ENCODE peak calls at places on chromosomes 7 and 10, in seven cellular contexts. One of them, this sample, is unnamed.

GRCh38 chr7:105890290-105890997 is 14.0 kb upstream of the ATXN7L1 start:
- DNase-seq in colonic mucosa: no peak
- DNase-seq in GM23338: no peak
- DNase-seq in upper lobe of right lung: no peak
- DNase-seq in H9: no peak
- DNase-seq in CD4-positive, alpha-beta T cell: no peak
- DNase-seq in mesendoderm: no peak
- DNase-seq in this sample: no peak

GRCh38 chr7:29289156-29290021 is 94.8 kb downstream of the CHN2 start:
- DNase-seq in colonic mucosa: no peak
- DNase-seq in GM23338: no peak
- DNase-seq in upper lobe of right lung: no peak
- DNase-seq in H9: no peak
- DNase-seq in CD4-positive, alpha-beta T cell: no peak
- DNase-seq in mesendoderm: no peak
- DNase-seq in this sample: no peak

GRCh38 chr10:14185501-14186045 is 145.2 kb downstream of the FRMD4A start:
- DNase-seq in colonic mucosa: no peak
- DNase-seq in GM23338: peak; percentile 87
- DNase-seq in upper lobe of right lung: no peak
- DNase-seq in H9: peak; percentile 93
- DNase-seq in CD4-positive, alpha-beta T cell: no peak
- DNase-seq in mesendoderm: peak; percentile 99
- DNase-seq in this sample: peak; percentile 33

GRCh38 chr7:30001953-30002352 is 12.4 kb upstream of the SCRN1 start:
- DNase-seq in colonic mucosa: no peak
- DNase-seq in GM23338: no peak
- DNase-seq in upper lobe of right lung: no peak
- DNase-seq in H9: no peak
- DNase-seq in CD4-positive, alpha-beta T cell: no peak
- DNase-seq in mesendoderm: no peak
- DNase-seq in this sample: no peak

GRCh38 chr10:48468130-48468790 is 136.6 kb downstream of the ARHGAP22 start:
- DNase-seq in colonic mucosa: peak; percentile 4
- DNase-seq in GM23338: no peak
- DNase-seq in upper lobe of right lung: no peak
- DNase-seq in H9: no peak
- DNase-seq in CD4-positive, alpha-beta T cell: no peak
- DNase-seq in mesendoderm: peak; percentile 17
- DNase-seq in this sample: no peak

GRCh38 chr10:13049774-13050420 is 48.4 kb upstream of the CCDC3 start:
- DNase-seq in colonic mucosa: no peak
- DNase-seq in GM23338: no peak
- DNase-seq in upper lobe of right lung: no peak
- DNase-seq in H9: no peak
- DNase-seq in CD4-positive, alpha-beta T cell: no peak
- DNase-seq in mesendoderm: peak; percentile 71
- DNase-seq in this sample: no peak

GRCh38 chr10:29656451-29656992 is 21.8 kb upstream of the SVIL start:
- DNase-seq in colonic mucosa: no peak
- DNase-seq in GM23338: no peak
- DNase-seq in upper lobe of right lung: no peak
- DNase-seq in H9: no peak
- DNase-seq in CD4-positive, alpha-beta T cell: no peak
- DNase-seq in mesendoderm: no peak
- DNase-seq in this sample: peak; percentile 56

GRCh38 chr7:159092701-159093121 is 52.0 kb downstream of the VIPR2 start:
- DNase-seq in colonic mucosa: no peak
- DNase-seq in GM23338: no peak
- DNase-seq in upper lobe of right lung: peak; percentile 30
- DNase-seq in H9: peak; percentile 17
- DNase-seq in CD4-positive, alpha-beta T cell: no peak
- DNase-seq in mesendoderm: no peak
- DNase-seq in this sample: no peak

GRCh38 chr10:30751678-30752331 is 122.3 kb upstream of the LYZL2 start:
- DNase-seq in colonic mucosa: peak; percentile 56
- DNase-seq in GM23338: peak; percentile 84
- DNase-seq in upper lobe of right lung: peak; percentile 82
- DNase-seq in H9: peak; percentile 73
- DNase-seq in CD4-positive, alpha-beta T cell: no peak
- DNase-seq in mesendoderm: peak; percentile 70
- DNase-seq in this sample: peak; percentile 76

GRCh38 chr10:110075726-110076125 is 67.9 kb downstream of the ADD3 start:
- DNase-seq in colonic mucosa: no peak
- DNase-seq in GM23338: no peak
- DNase-seq in upper lobe of right lung: no peak
- DNase-seq in H9: no peak
- DNase-seq in CD4-positive, alpha-beta T cell: no peak
- DNase-seq in mesendoderm: no peak
- DNase-seq in this sample: no peak

GRCh38 chr7:27611043-27611442 is 51.6 kb downstream of the HIBADH start:
- DNase-seq in colonic mucosa: no peak
- DNase-seq in GM23338: no peak
- DNase-seq in upper lobe of right lung: no peak
- DNase-seq in H9: no peak
- DNase-seq in CD4-positive, alpha-beta T cell: no peak
- DNase-seq in mesendoderm: no peak
- DNase-seq in this sample: no peak

GRCh38 chr7:80659120-80660055 is 20.9 kb downstream of the CD36 start:
- DNase-seq in colonic mucosa: no peak
- DNase-seq in GM23338: peak; percentile 44
- DNase-seq in upper lobe of right lung: no peak
- DNase-seq in H9: no peak
- DNase-seq in CD4-positive, alpha-beta T cell: no peak
- DNase-seq in mesendoderm: peak; percentile 11
- DNase-seq in this sample: peak; percentile 44

DNA sequence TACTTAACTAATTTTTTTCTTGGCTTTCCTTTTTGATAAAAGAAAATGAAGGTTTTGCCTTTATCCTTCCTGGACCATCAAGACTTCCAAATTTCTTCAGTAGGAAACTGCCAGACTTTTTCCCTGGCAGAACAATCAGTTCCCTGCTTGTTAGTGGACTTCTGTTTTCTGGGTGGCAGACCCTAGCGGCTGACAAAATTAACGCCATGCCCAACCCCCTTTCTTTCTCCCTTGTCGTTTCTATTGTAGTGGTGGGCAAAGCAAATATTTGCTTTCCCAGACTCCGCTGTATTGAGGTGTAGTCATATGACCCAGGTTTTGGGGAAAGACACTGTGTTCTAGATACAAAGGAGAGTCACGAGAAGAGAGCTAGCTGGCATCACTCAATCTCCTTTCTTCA is 7.7 kb downstream of the PON2 start:
- DNase-seq in colonic mucosa: no peak
- DNase-seq in GM23338: peak; percentile 17
- DNase-seq in upper lobe of right lung: no peak
- DNase-seq in H9: no peak
- DNase-seq in CD4-positive, alpha-beta T cell: no peak
- DNase-seq in mesendoderm: no peak
- DNase-seq in this sample: no peak
- H3K27me3 ChIP-seq in colonic mucosa: no peaks in the 10 kb centered on the region
- H3K27me3 ChIP-seq in GM23338: no peaks in the 10 kb centered on the region
- H3K27me3 ChIP-seq in upper lobe of right lung: no peaks in the 10 kb centered on the region
- H3K27me3 ChIP-seq in H9: no peaks in the 10 kb centered on the region
- H3K27me3 ChIP-seq in CD4-positive, alpha-beta T cell: no peaks in the 10 kb centered on the region
- H3K27me3 ChIP-seq in mesendoderm: no peaks in the 10 kb centered on the region
- H3K27me3 ChIP-seq in this sample: no peaks in the 10 kb centered on the region

GRCh38 chr7:50357346-50357745 is 52.8 kb downstream of the IKZF1 start:
- DNase-seq in colonic mucosa: no peak
- DNase-seq in GM23338: no peak
- DNase-seq in upper lobe of right lung: no peak
- DNase-seq in H9: no peak
- DNase-seq in CD4-positive, alpha-beta T cell: no peak
- DNase-seq in mesendoderm: no peak
- DNase-seq in this sample: no peak

GRCh38 chr7:50356945-50357268 is 52.4 kb downstream of the IKZF1 start:
- DNase-seq in colonic mucosa: no peak
- DNase-seq in GM23338: no peak
- DNase-seq in upper lobe of right lung: no peak
- DNase-seq in H9: no peak
- DNase-seq in CD4-positive, alpha-beta T cell: no peak
- DNase-seq in mesendoderm: no peak
- DNase-seq in this sample: no peak

GRCh38 chr7:50358808-50359207 is 54.3 kb downstream of the IKZF1 start:
- DNase-seq in colonic mucosa: no peak
- DNase-seq in GM23338: no peak
- DNase-seq in upper lobe of right lung: no peak
- DNase-seq in H9: no peak
- DNase-seq in CD4-positive, alpha-beta T cell: no peak
- DNase-seq in mesendoderm: no peak
- DNase-seq in this sample: no peak

GRCh38 chr7:50359258-50359994 is 54.9 kb downstream of the IKZF1 start:
- DNase-seq in colonic mucosa: no peak
- DNase-seq in GM23338: no peak
- DNase-seq in upper lobe of right lung: no peak
- DNase-seq in H9: no peak
- DNase-seq in CD4-positive, alpha-beta T cell: no peak
- DNase-seq in mesendoderm: no peak
- DNase-seq in this sample: no peak

GRCh38 chr7:50358306-50358705 is 53.8 kb downstream of the IKZF1 start:
- DNase-seq in colonic mucosa: no peak
- DNase-seq in GM23338: no peak
- DNase-seq in upper lobe of right lung: no peak
- DNase-seq in H9: no peak
- DNase-seq in CD4-positive, alpha-beta T cell: no peak
- DNase-seq in mesendoderm: no peak
- DNase-seq in this sample: no peak
- H3K27me3 ChIP-seq in colonic mucosa: no peaks in the 10 kb centered on the region
- H3K27me3 ChIP-seq in GM23338: no peaks in the 10 kb centered on the region
- H3K27me3 ChIP-seq in upper lobe of right lung: no peaks in the 10 kb centered on the region
- H3K27me3 ChIP-seq in H9: no peaks in the 10 kb centered on the region
- H3K27me3 ChIP-seq in CD4-positive, alpha-beta T cell: no peaks in the 10 kb centered on the region
- H3K27me3 ChIP-seq in mesendoderm: no peaks in the 10 kb centered on the region
- H3K27me3 ChIP-seq in this sample: no peaks in the 10 kb centered on the region

DNA sequence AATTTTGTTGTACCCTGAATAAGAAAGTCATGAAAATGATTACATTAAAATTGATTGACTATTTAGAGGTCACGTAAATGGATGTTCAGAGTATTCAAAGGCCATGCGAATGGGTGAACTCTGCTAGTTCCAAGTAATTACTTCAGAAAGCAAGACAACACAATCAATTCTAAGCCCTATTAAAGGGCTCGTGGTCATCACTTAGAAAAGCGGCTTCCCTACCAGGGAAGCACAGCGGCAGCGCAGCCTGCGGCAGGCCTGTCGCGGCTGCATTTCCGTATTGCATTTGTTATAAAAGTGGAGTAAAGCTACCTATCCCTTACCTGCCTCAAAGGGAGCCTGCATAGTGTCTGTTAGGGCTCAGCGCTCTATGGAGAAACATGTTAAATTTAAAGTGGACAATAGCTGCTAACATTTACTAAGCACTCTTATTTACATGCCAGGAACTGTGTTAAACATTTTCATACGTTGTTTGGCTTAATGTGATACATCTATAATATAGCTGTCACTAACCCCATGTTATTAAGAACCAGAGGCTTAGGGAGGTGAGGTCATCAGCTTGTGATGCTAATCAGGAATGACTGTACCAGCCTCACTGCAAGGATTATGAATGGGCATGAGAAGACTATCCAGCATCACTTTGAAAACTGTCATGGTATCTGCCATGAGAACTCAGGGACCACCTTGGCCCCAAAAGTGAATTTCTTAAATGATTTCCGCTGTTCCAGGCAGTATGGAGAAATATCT is 187.5 kb downstream of the CELF2 start:
- DNase-seq in colonic mucosa: no peak
- DNase-seq in GM23338: no peak
- DNase-seq in upper lobe of right lung: no peak
- DNase-seq in H9: no peak
- DNase-seq in CD4-positive, alpha-beta T cell: no peak
- DNase-seq in mesendoderm: peak; percentile 9
- DNase-seq in this sample: peak; percentile 33
- H3K27me3 ChIP-seq in colonic mucosa: no peaks in the 10 kb centered on the region
- H3K27me3 ChIP-seq in GM23338: no peaks in the 10 kb centered on the region
- H3K27me3 ChIP-seq in upper lobe of right lung: no peaks in the 10 kb centered on the region
- H3K27me3 ChIP-seq in H9: no peaks in the 10 kb centered on the region
- H3K27me3 ChIP-seq in CD4-positive, alpha-beta T cell: no peaks in the 10 kb centered on the region
- H3K27me3 ChIP-seq in mesendoderm: no peaks in the 10 kb centered on the region
- H3K27me3 ChIP-seq in this sample: no peaks in the 10 kb centered on the region

DNA sequence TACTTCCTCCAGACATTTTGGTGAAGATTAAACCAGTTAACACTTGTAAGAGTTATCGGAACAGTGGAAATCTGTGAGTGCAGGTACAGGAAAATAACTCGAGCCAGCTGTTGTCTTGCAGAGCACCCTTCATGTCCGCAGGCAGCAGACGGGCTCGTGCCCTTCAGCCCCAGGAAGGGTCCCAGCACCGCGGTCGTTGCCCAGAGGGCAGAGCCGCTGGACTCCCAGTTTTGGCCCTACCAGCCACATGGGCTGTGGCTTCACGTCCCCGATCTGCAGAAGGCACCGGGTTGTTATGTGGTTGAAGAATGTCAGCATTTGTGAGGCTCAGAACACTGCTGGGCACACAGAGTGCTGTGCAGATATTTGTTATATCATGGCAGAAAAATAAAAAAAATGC is 7.2 kb upstream of the ADARB2 start:
- DNase-seq in colonic mucosa: no peak
- DNase-seq in GM23338: no peak
- DNase-seq in upper lobe of right lung: no peak
- DNase-seq in H9: no peak
- DNase-seq in CD4-positive, alpha-beta T cell: no peak
- DNase-seq in mesendoderm: no peak
- DNase-seq in this sample: no peak
- H3K27me3 ChIP-seq in colonic mucosa: peaks cover 3% of the 10 kb centered on the region
- H3K27me3 ChIP-seq in GM23338: no peaks in the 10 kb centered on the region
- H3K27me3 ChIP-seq in upper lobe of right lung: peaks cover 7% of the 10 kb centered on the region
- H3K27me3 ChIP-seq in H9: no peaks in the 10 kb centered on the region
- H3K27me3 ChIP-seq in CD4-positive, alpha-beta T cell: peaks cover 27% of the 10 kb centered on the region
- H3K27me3 ChIP-seq in mesendoderm: no peaks in the 10 kb centered on the region
- H3K27me3 ChIP-seq in this sample: no peaks in the 10 kb centered on the region

GRCh38 chr10:133196221-133196920 is 33.6 kb upstream of the UTF1 start:
- DNase-seq in colonic mucosa: no peak
- DNase-seq in GM23338: no peak
- DNase-seq in upper lobe of right lung: no peak
- DNase-seq in H9: no peak
- DNase-seq in CD4-positive, alpha-beta T cell: no peak
- DNase-seq in mesendoderm: no peak
- DNase-seq in this sample: no peak
- H3K27me3 ChIP-seq in colonic mucosa: no peaks in the 10 kb centered on the region
- H3K27me3 ChIP-seq in GM23338: no peaks in the 10 kb centered on the region
- H3K27me3 ChIP-seq in upper lobe of right lung: no peaks in the 10 kb centered on the region
- H3K27me3 ChIP-seq in H9: no peaks in the 10 kb centered on the region
- H3K27me3 ChIP-seq in CD4-positive, alpha-beta T cell: no peaks in the 10 kb centered on the region
- H3K27me3 ChIP-seq in mesendoderm: no peaks in the 10 kb centered on the region
- H3K27me3 ChIP-seq in this sample: no peaks in the 10 kb centered on the region

GRCh38 chr10:25174461-25175230 is at the start of gene GPR158:
- DNase-seq in colonic mucosa: peak; percentile 91
- DNase-seq in GM23338: peak; percentile 95
- DNase-seq in upper lobe of right lung: peak; percentile 91
- DNase-seq in H9: peak; percentile 95
- DNase-seq in CD4-positive, alpha-beta T cell: peak; percentile 12
- DNase-seq in mesendoderm: peak; percentile 99
- DNase-seq in this sample: peak; percentile 86

GRCh38 chr10:25170627-25171026 is 4.2 kb upstream of the GPR158 start:
- DNase-seq in colonic mucosa: no peak
- DNase-seq in GM23338: no peak
- DNase-seq in upper lobe of right lung: no peak
- DNase-seq in H9: no peak
- DNase-seq in CD4-positive, alpha-beta T cell: no peak
- DNase-seq in mesendoderm: no peak
- DNase-seq in this sample: no peak

GRCh38 chr10:25169740-25170139 is 5.1 kb upstream of the GPR158 start:
- DNase-seq in colonic mucosa: no peak
- DNase-seq in GM23338: no peak
- DNase-seq in upper lobe of right lung: no peak
- DNase-seq in H9: no peak
- DNase-seq in CD4-positive, alpha-beta T cell: no peak
- DNase-seq in mesendoderm: no peak
- DNase-seq in this sample: no peak
- H3K27me3 ChIP-seq in colonic mucosa: peaks cover 6% of the 10 kb centered on the region
- H3K27me3 ChIP-seq in GM23338: peaks cover 18% of the 10 kb centered on the region
- H3K27me3 ChIP-seq in upper lobe of right lung: peaks cover 19% of the 10 kb centered on the region
- H3K27me3 ChIP-seq in H9: no peaks in the 10 kb centered on the region
- H3K27me3 ChIP-seq in CD4-positive, alpha-beta T cell: peaks cover 14% of the 10 kb centered on the region
- H3K27me3 ChIP-seq in mesendoderm: peaks cover 4% of the 10 kb centered on the region
- H3K27me3 ChIP-seq in this sample: peaks cover 1% of the 10 kb centered on the region

GRCh38 chr10:4748726-4749443 is 77.1 kb upstream of the AKR1E2 start:
- DNase-seq in colonic mucosa: no peak
- DNase-seq in GM23338: no peak
- DNase-seq in upper lobe of right lung: no peak
- DNase-seq in H9: no peak
- DNase-seq in CD4-positive, alpha-beta T cell: no peak
- DNase-seq in mesendoderm: peak; percentile 20
- DNase-seq in this sample: no peak
- H3K27me3 ChIP-seq in colonic mucosa: no peaks in the 10 kb centered on the region
- H3K27me3 ChIP-seq in GM23338: no peaks in the 10 kb centered on the region
- H3K27me3 ChIP-seq in upper lobe of right lung: no peaks in the 10 kb centered on the region
- H3K27me3 ChIP-seq in H9: no peaks in the 10 kb centered on the region
- H3K27me3 ChIP-seq in CD4-positive, alpha-beta T cell: peaks cover 38% of the 10 kb centered on the region
- H3K27me3 ChIP-seq in mesendoderm: no peaks in the 10 kb centered on the region
- H3K27me3 ChIP-seq in this sample: no peaks in the 10 kb centered on the region